ENCODE peak calls at places on chromosomes 16 and 17, in four cellular contexts. S is GM12878, X is HepG2, Z is K562. D is an unnamed sample. For H4K20me1, the result is how much of the 10 kb centered on the place peaks cover.

GRCh38 chr16:6558661-6559060 is 774.0 kb upstream of the RBFOX1 start:
- DNase-seq in S (no peak), X (no peak), Z (no peak), D (no peak)

GRCh38 chr17:6551909-6552768 is 4.2 kb downstream of the PITPNM3 start:
- DNase-seq in S (no peak), X (no peak), Z (no peak), D (no peak)

GRCh38 chr17:55327225-55328088 is 62.7 kb downstream of the HLF start:
- DNase-seq in S (no peak), X (peak), Z (no peak), D (no peak)

GRCh38 chr16:78298986-78299385 is 199.5 kb downstream of the WWOX start:
- DNase-seq in S (no peak), X (no peak), Z (peak), D (no peak)

GRCh38 chr17:50180066-50180465 is 14.3 kb downstream of the SGCA start:
- DNase-seq in S (no peak), X (no peak), Z (no peak), D (no peak)

GRCh38 chr17:2366747-2367494 is 29.6 kb downstream of the SGSM2 start:
- DNase-seq in S (no peak), X (no peak), Z (peak), D (peak)

GRCh38 chr17:14331982-14332298 is 31.1 kb downstream of the HS3ST3B1 start:
- DNase-seq in S (no peak), X (no peak), Z (no peak), D (no peak)

GRCh38 chr16:2386990-2387389 is 42.3 kb upstream of the CCNF start:
- DNase-seq in S (no peak), X (peak), Z (no peak), D (peak)

GRCh38 chr17:77546772-77547201 is 406.0 kb downstream of the SEC14L1 start:
- DNase-seq in S (no peak), X (no peak), Z (no peak), D (peak)

GRCh38 chr16:67917140-67917851 is 14.4 kb downstream of the CTRL start:
- DNase-seq in S (no peak), X (no peak), Z (no peak), D (no peak)

GRCh38 chr17:70609566-70609965 is 440.2 kb downstream of the KCNJ2 start:
- DNase-seq in S (no peak), X (no peak), Z (no peak), D (no peak)

GRCh38 chr16:54689072-54689471 is 241.6 kb upstream of the IRX5 start:
- DNase-seq in S (no peak), X (no peak), Z (no peak), D (no peak)

GRCh38 chr17:63937319-63937718 is 5.2 kb upstream of the CD79B start:
- DNase-seq in S (no peak), X (no peak), Z (no peak), D (no peak)

GRCh38 chr16:12132850-12133249 is 156.3 kb downstream of the SNX29 start:
- DNase-seq in S (no peak), X (no peak), Z (no peak), D (no peak)

GRCh38 chr17:50267074-50267841 is 7.0 kb upstream of the TMEM92 start:
- DNase-seq in S (no peak), X (no peak), Z (peak), D (no peak)

GRCh38 chr17:38735161-38735997 is 5.2 kb downstream of the CISD3 start:
- DNase-seq in S (no peak), X (peak), Z (peak), D (peak)

GRCh38 chr17:57557793-57558681 is 187.1 kb downstream of the CCDC182 start:
- DNase-seq in S (no peak), X (no peak), Z (no peak), D (no peak)

GRCh38 chr16:397135-397661 is at the start of gene NME4:
- DNase-seq in S (no peak), X (no peak), Z (peak), D (no peak)
- TF ChIP-seq BRCA1 in S (no peak), X (no peak), Z (no peak), D (no peak)

DNA sequence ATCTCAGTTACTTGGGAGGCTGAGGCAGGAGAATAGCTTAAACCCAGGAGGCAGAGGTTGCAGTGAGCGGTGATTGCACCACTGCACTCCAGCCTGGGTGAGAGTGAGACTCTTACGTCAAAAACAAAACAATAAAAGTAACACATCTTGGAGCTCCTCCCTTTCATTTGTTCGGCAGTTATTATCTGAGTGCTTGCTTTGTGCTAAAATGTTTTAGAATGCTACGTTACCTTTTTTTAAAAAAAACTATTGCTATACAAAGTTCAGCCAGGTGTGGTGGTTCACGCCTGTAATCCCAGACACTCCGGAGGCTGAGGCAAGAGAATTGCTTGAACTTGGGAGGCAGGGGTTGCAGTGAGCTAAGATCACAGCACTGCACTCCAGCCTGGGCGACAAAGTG is 15.8 kb downstream of the IST1 start:
- DNase-seq in S (no peak), X (no peak), Z (no peak), D (no peak)
- H4K20me1 ChIP-seq in S (under half), X (half or more), Z (under half), D (under half)

DNA sequence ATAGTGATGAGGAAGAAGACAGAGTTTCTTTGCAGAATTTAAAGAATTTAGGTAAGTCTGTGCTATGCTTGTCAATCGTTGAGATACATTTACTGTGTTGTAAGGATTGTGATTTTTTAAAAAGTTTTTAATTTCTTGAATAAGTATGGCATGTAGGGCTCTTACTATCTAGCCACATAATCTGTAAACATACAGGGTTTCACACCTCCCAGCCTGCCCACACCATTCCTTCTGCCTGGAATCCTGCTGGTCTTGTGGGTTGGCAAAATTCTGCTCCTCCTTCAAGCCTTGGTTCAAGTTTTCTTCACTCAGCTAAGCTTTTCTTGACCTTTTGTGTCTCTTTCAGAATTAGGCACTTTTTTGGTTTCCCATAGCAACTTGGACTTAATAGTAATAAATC is 7.5 kb downstream of the ZNHIT3 start:
- DNase-seq in S (no peak), X (no peak), Z (no peak), D (no peak)
- TF ChIP-seq BRCA1 in S (no peak), X (no peak), Z (no peak), D (no peak)

DNA sequence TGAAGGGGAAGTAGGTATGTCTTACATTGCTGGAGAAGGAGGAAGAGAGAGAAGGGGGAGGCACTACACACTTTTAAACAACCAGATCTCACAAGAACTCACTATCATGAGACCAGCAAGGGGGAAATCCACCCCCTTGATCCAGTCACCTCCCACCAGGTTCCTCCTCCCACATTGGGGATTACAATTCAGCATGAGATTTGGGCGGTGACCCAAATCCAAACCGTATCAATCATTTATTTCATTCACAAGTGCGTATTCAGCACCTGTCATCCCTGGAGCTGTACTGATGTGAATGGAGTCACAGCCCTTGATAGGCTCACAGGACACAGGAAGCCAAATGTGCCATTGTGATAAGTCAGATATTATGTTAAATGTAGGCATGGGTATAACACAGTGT is 228.3 kb upstream of the HSBP1 start:
- DNase-seq in S (no peak), X (no peak), Z (no peak), D (no peak)
- H4K20me1 ChIP-seq in S (under half), X (under half), Z (under half), D (under half)

GRCh38 chr16:27813591-27813990 is 249.9 kb downstream of the GSG1L start:
- DNase-seq in S (no peak), X (no peak), Z (no peak), D (no peak)
- TF ChIP-seq BRCA1 in S (no peak), X (no peak), Z (no peak), D (no peak)

GRCh38 chr17:83082899-83083367 is 3.5 kb downstream of the METRNL start:
- DNase-seq in S (no peak), X (no peak), Z (no peak), D (no peak)

GRCh38 chr17:83081561-83082201 is 2.3 kb downstream of the METRNL start:
- DNase-seq in S (no peak), X (no peak), Z (no peak), D (no peak)

GRCh38 chr17:83080641-83081560 is 1.5 kb downstream of the METRNL start:
- DNase-seq in S (no peak), X (no peak), Z (peak), D (no peak)

GRCh38 chr17:83083368-83084201 is 4.2 kb downstream of the METRNL start:
- DNase-seq in S (no peak), X (no peak), Z (no peak), D (peak)

GRCh38 chr17:83082435-83082834 is 3.0 kb downstream of the METRNL start:
- DNase-seq in S (no peak), X (no peak), Z (no peak), D (no peak)
- H4K20me1 ChIP-seq in S (under half), X (under half), Z (under half), D (under half)

GRCh38 chr17:3555189-3555796 is 2.3 kb downstream of the TRPV3 start:
- DNase-seq in S (no peak), X (no peak), Z (no peak), D (no peak)
- TF ChIP-seq BRCA1 in S (no peak), X (no peak), Z (no peak), D (no peak)

GRCh38 chr16:81455006-81455405 is 10.4 kb downstream of the CMIP start:
- DNase-seq in S (no peak), X (no peak), Z (no peak), D (no peak)
- H4K20me1 ChIP-seq in S (under half), X (half or more), Z (under half), D (under half)